ENCODE peak calls at places on chromosomes 11 and 22, in eight cellular contexts. W, U, X, Y, L, M, K and R are unnamed samples.

GRCh38 chr11:34728609-34729008 is 107.7 kb downstream of the EHF start:
- DNase-seq in Y (no peak), M (no peak), L (no peak), U (no peak), X (no peak), W (no peak), K (no peak), R (no peak)

GRCh38 chr22:44037519-44038370 is 13.6 kb downstream of the PARVB start:
- DNase-seq in X (peak), K (peak), Y (peak), L (no peak), W (peak), U (no peak), M (peak), R (peak)

GRCh38 chr11:88695701-88696414 is 358.3 kb upstream of the CTSC start:
- DNase-seq in W (no peak), K (no peak), X (no peak), M (no peak), Y (no peak), L (no peak), U (no peak), R (no peak)

GRCh38 chr11:64866173-64866491 is 12.3 kb downstream of the EHD1 start:
- DNase-seq in X (no peak), Y (no peak), W (no peak), M (no peak), K (no peak), U (no peak), L (no peak), R (no peak)

GRCh38 chr11:47863189-47863892 is 15.2 kb upstream of the NUP160 start:
- DNase-seq in L (no peak), W (no peak), U (no peak), M (no peak), X (no peak), Y (peak), K (no peak), R (no peak)

GRCh38 chr11:59668188-59668949 is 468 bp downstream of the PATL1 start:
- DNase-seq in L (peak), K (peak), Y (peak), X (peak), W (peak), M (no peak), U (peak), R (peak)

GRCh38 chr11:636511-637332 is at the start of gene DRD4:
- DNase-seq in M (no peak), U (no peak), X (no peak), W (no peak), K (no peak), L (no peak), Y (peak), R (no peak)

GRCh38 chr11:46681814-46682213 is 18.6 kb downstream of the ARHGAP1 start:
- DNase-seq in U (no peak), M (no peak), L (no peak), K (no peak), X (no peak), Y (no peak), W (no peak), R (no peak)

GRCh38 chr22:42217752-42218280 is 52.6 kb downstream of the TCF20 start:
- DNase-seq in X (no peak), K (no peak), W (no peak), L (no peak), U (no peak), Y (peak), M (no peak), R (no peak)

GRCh38 chr11:83159901-83160865 is 3.3 kb downstream of the PCF11 start:
- DNase-seq in X (no peak), M (no peak), W (no peak), K (peak), Y (peak), U (no peak), L (peak), R (no peak)

GRCh38 chr22:22702874-22703570 is 58.6 kb downstream of the GGTLC2 start:
- DNase-seq in U (no peak), M (no peak), L (no peak), W (no peak), K (no peak), Y (no peak), X (no peak), R (no peak)

GRCh38 chr22:44622147-44622427 is 79.9 kb upstream of the PRR5 start:
- DNase-seq in U (no peak), L (no peak), M (no peak), K (peak), Y (no peak), X (no peak), W (no peak), R (no peak)

GRCh38 chr22:50640857-50641647 is 13.1 kb upstream of the ARSA start:
- DNase-seq in K (no peak), W (no peak), M (no peak), L (peak), U (no peak), Y (no peak), X (no peak), R (no peak)

DNA sequence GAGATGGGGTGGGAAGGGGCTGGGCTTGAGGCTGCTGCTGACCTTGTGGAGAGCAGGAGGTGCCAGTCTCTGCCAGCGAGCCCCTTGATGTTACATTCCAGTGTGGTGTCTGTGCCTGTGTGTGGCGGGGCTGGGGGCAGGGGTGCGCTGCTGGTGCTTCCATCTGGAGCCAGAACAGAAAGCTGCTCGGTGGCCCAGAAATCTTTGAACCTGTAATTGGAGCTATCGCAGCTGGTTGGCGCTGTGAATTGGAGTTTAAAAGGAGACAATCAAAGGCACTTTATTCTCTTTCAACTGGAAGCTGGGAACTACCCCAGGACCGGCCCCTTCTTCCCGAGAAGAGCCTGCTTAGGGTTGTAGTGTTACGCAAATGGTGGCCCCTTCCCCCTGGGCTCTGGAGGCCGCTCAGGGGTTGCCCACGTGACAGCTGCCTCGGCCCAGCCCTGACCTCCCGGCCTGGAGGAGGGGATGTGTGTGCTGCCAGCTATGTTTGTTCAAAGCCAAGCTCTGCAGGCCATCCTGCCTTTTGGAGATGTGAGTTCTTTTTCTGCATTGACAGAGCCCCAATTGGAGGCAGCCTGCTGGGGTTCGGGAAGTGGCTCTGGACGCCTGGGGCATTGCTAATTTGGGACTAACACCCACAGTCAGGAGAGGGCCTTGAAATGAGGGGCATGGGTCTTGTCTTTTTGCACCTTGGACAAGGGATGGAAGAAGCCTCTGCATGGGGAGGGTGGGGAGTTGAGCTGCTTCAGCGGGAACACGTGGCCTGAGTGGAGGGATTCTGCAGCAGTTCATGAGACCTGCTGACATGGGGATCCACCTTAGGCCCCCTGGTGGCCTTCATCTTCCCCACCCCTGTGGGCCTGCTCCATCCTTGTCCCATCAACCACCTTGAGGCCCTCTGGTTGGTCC is 14.0 kb upstream of the ARSA start:
- DNase-seq in U (no peak), X (no peak), M (no peak), L (no peak), W (peak), K (no peak), Y (peak), R (no peak)
- TF ChIP-seq POLR2A in U (no peak), X (no peak), M (no peak), L (no peak), W (no peak), K (no peak), Y (no peak), R (no peak)

GRCh38 chr11:19275496-19275895 is 34.8 kb upstream of the E2F8 start:
- DNase-seq in L (no peak), X (no peak), W (no peak), M (no peak), Y (no peak), K (peak), U (no peak), R (peak)

GRCh38 chr11:19281555-19281954 is 40.8 kb upstream of the E2F8 start:
- DNase-seq in M (no peak), U (no peak), X (no peak), K (no peak), Y (no peak), W (no peak), L (no peak), R (no peak)

GRCh38 chr11:19281041-19281440 is 40.3 kb upstream of the E2F8 start:
- DNase-seq in W (no peak), L (no peak), M (no peak), U (no peak), K (no peak), X (no peak), Y (no peak), R (no peak)

GRCh38 chr11:19279455-19279854 is 38.7 kb upstream of the E2F8 start:
- DNase-seq in X (no peak), W (no peak), Y (no peak), M (peak), L (no peak), U (no peak), K (peak), R (no peak)

DNA sequence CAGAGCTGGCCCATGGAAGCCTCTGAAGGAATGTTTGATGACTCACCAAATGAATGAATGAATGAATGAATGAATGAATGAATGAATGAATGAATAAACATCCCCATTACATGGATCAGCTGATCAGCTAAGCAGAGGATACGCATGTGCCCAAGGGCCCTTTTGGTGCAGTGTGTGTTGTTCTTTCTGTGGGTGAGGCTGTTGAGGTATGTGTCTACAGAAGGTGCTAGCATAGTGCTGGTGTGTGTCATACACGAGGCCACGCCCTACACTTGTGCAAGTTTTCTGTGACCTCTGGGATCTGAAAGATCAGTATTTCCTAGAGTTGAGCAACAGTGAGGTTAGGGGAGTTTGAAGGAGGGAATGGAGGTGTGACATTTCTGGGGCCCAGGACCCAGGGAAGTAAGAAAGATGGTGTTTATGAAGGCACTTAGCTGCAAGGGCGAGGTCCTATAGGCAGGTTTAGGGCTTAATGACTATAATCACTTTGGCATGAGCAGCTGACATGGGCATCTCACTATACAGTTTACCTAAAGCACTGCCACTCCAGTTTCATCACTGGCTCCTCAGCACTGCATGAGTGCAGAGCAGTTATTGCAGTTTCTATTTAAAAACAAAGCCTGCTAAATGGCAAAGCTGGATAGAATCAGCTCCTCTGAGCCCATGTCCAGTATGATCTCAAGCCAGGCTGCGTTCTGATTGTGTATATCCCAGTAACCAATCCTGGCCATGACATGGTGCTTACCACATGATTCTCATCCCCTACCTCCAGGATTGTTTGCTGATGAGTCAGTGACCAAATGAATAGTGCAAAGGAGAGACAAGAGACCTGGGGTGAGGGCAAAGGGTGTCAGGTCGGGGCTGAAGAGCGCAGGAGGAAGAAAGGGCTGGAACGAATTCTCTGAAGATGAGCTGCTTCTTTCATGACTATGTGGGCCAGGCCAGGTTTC is 36.4 kb upstream of the E2F8 start:
- DNase-seq in L (peak), K (peak), W (no peak), M (no peak), Y (no peak), X (no peak), U (no peak), R (peak)
- TF ChIP-seq POLR2A in L (no peak), K (no peak), W (no peak), M (no peak), Y (no peak), X (no peak), U (no peak), R (no peak)

DNA sequence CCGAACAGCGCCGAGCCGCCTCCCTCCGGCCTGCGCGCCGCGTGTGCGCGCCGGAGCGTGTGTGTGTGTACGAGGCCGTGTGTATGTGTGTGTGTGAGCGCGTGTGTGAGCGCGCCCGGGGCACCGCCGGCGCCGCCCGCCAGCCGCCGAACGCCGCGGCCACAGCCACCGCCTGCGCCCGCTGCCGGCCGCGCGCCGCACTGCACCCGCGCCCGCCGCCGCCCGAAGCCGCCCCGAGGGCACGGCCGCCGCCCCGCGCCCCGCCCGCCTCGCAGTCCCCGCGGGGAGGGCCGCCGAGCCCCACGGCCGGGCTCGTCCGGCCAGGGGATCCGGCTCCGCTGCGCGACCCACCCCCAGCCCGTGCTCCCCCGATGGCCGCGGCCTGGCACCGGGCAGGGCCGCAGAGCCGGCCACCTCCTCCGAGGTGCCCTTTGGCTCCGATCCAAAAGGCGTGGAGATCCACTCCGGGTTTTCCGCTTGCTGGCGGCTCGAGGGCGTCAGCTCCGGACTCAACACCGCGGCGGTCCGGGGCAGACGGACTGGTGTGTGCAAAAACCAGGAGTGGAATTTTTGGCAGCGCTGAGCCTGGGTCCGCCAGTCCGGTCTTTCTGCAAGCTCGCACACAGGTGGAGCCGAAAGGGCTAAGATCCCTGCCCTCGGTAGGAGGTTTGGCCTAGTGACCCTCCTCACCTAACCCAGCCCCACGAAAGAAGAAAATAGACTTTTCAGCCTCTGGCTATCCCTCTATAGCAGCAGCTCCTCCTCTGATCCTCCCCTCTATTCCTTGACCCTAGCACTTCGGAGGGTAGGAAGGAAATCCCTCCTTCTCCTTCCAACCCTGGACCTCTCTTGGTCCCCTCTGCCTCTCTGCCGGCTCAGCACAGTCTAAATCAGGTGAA is at the start of gene SYT7:
- DNase-seq in L (peak), K (peak), M (peak), W (peak), X (peak), Y (peak), U (peak), R (peak)
- TF ChIP-seq POLR2A in L (no peak), K (peak), M (no peak), W (no peak), X (no peak), Y (no peak), U (peak), R (no peak)

DNA sequence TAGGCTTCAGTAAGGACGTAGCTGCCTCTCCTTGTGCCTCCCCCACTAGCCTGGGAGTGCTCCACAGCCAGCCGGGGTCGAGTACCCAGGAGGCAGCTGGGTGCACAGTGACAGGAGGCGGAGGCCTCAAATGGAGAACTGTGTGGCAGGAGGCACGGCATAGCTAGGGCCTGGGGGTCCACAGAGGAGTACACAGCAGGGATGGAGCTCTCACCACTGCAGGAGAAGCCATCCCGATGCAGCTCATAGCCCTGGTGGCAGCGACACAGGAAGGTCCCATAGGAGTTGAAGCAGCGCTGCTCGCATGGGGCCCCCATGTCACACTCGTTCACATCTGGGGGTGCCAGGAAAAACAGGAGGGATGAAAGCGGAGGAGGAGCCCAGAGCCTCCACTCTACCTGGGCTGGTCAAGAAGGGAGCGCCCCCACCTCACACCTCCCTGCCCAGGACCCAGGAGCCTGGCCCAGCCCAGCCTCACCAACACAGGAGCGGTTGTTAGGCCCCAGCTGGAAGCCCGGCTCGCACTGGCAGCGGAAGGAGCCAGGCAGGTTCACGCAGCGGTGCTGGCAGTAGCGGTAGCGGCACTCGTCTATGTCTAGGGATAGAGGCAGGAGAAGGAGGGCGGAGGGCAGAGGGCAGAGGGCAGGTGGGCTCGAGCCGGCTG is 2.8 kb downstream of the EFEMP2 start:
- DNase-seq in Y (no peak), X (no peak), K (no peak), W (peak), L (no peak), M (no peak), U (no peak), R (no peak)
- TF ChIP-seq POLR2A in Y (peak), X (no peak), K (peak), W (no peak), L (no peak), M (no peak), U (no peak), R (no peak)

DNA sequence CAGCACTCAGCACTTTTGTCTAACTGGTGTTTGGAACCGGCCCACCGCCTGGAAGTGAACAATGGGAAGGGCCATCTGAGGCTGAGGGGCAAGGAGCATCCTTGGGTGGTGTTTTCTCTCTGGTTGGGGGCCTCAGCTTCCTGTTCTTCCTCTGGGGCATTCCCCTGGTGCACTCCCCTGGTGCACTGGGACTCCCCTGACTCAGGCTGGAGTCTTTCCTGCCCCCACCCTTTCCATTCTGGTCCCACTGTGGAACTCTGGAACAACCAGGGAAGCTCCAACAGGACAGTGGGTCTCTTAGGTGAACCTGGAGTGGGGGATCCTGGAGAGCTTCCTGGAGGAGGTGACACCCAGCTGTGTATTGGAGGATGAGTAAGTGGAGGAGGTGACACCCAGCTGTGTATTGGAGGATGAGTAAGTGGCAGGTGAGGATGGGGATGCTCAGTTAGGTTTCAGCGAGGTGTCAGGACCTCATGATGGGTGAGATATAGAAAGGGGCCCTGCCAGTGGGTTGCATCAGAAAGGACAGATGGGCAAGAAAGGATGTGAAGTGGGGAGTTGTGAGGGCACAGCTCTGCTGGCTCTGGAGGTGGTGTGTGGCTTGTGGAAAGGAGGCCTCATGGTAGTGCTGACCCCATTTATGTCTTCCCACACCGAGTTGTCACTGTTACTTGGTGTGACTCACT is 132.1 kb downstream of the OSBP2 start:
- DNase-seq in M (no peak), U (peak), Y (no peak), X (no peak), L (peak), W (no peak), K (no peak), R (no peak)
- TF ChIP-seq POLR2A in M (no peak), U (no peak), Y (no peak), X (no peak), L (no peak), W (no peak), K (no peak), R (no peak)

DNA sequence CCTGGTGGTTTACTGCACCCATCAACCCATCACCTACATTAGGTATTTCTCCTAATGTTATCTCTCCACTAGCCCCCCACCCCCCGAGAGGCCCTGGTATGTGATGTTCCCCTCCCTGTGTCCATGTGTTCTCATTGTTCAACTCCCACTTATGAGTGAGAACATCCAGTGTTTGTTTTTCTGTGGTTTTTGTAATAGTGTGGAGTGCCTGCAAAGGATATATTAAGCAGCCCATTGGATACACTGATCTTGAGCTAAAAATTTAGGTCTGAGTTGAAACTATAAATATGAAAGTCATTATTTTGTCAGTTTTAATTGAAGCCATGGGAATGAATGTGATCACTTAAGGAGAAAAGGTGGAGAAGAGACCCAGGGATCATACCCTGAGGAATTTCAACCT is 23.0 kb downstream of the MRPL48 start:
- DNase-seq in U (no peak), X (no peak), L (no peak), Y (peak), K (no peak), M (no peak), W (no peak), R (no peak)
- TF ChIP-seq POLR2A in U (no peak), X (no peak), L (no peak), Y (no peak), K (no peak), M (no peak), W (no peak), R (no peak)